ENCODE peak calls at places on chromosomes 16 and 17, in six cellular contexts. L is fibroblast of lung, R is body of pancreas, T is GM06990, V is tibial nerve, N is astrocyte of the spinal cord. J is an unnamed sample.

GRCh38 chr17:20999044-20999573 is 43.7 kb downstream of the USP22 start:
- DNase-seq in N (no peak), R (peak), L (peak), V (no peak), T (no peak), J (peak)

GRCh38 chr16:55944377-55944802 is 69.2 kb upstream of the CES5A start:
- DNase-seq in N (peak), L (peak), R (peak), V (peak), T (peak), J (peak)

GRCh38 chr17:49616086-49616485 is 40.4 kb downstream of the NXPH3 start:
- DNase-seq in N (no peak), T (no peak), V (no peak), L (no peak), R (no peak), J (no peak)

GRCh38 chr17:42660692-42661345 is 1.7 kb downstream of the TUBG2 start:
- DNase-seq in N (peak), V (no peak), R (peak), T (no peak), L (peak), J (peak)

GRCh38 chr17:17848311-17848710 is 11.5 kb upstream of the SREBF1 start:
- DNase-seq in N (no peak), R (no peak), T (no peak), V (no peak), L (no peak), J (no peak)

GRCh38 chr17:10196936-10197335 is 1.5 kb downstream of the GAS7 start:
- DNase-seq in R (no peak), N (no peak), T (no peak), V (no peak), L (no peak), J (no peak)

GRCh38 chr17:27762527-27763305 is 37.6 kb downstream of the NOS2 start:
- DNase-seq in R (no peak), N (peak), T (no peak), L (peak), V (no peak), J (peak)

GRCh38 chr16:56848955-56849689 is 15.9 kb upstream of the SLC12A3 start:
- DNase-seq in L (peak), N (peak), V (no peak), T (no peak), R (no peak), J (peak)

GRCh38 chr16:7614022-7614795 is 281.6 kb downstream of the RBFOX1 start:
- DNase-seq in R (no peak), L (no peak), V (no peak), N (no peak), T (no peak), J (no peak)

GRCh38 chr16:57897053-57897784 is 73.7 kb downstream of the CNGB1 start:
- DNase-seq in L (no peak), N (no peak), V (no peak), T (no peak), R (no peak), J (no peak)

GRCh38 chr17:43135454-43135819 is 10.3 kb upstream of the BRCA1 start:
- DNase-seq in N (no peak), L (no peak), V (no peak), R (no peak), T (no peak), J (no peak)

DNA sequence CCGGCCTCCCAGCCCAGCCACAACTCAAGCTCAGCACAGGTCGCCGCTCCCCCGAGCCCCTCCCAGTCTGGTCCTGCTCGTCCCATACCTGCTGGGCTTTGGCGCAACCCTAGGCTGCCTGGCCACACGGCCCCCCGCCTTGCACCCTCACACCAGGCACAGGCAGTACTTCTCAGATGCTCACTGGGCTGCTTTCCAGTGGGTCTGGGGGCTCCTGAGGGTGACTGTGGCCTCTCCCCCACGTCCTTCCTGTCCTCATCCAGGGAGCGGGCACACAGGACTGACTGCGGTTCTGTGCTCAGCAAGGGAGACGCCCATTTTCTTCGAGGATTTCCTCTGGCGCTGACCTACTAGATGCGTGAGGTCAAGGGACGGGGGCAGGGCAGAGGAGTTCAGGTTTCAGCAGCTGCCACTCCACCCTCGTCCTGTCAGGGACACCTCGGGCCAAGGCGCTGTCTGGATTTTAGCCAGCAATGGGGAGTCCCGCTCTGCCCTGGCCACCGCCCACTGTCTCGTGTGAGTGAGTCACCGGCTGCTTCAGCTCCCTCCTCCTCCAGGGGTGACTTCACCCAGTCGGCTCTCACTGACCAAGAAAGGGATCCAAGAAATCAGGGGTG is 115.8 kb downstream of the NPIPB11 start:
- DNase-seq in L (peak), N (peak), R (peak), T (peak), V (peak), J (peak)
- H3K4me3 ChIP-seq in L (no peak), N (no peak), R (no peak), T (no peak), V (peak), J (peak)

GRCh38 chr16:35449663-35450062 is 1990.3 kb downstream of the TP53TG3F start:
- DNase-seq in T (no peak), N (no peak), V (no peak), R (no peak), L (no peak), J (no peak)
- TF ChIP-seq CTCF in T (no peak), N (no peak), V (no peak), R (no peak), L (no peak), J (no peak)

DNA sequence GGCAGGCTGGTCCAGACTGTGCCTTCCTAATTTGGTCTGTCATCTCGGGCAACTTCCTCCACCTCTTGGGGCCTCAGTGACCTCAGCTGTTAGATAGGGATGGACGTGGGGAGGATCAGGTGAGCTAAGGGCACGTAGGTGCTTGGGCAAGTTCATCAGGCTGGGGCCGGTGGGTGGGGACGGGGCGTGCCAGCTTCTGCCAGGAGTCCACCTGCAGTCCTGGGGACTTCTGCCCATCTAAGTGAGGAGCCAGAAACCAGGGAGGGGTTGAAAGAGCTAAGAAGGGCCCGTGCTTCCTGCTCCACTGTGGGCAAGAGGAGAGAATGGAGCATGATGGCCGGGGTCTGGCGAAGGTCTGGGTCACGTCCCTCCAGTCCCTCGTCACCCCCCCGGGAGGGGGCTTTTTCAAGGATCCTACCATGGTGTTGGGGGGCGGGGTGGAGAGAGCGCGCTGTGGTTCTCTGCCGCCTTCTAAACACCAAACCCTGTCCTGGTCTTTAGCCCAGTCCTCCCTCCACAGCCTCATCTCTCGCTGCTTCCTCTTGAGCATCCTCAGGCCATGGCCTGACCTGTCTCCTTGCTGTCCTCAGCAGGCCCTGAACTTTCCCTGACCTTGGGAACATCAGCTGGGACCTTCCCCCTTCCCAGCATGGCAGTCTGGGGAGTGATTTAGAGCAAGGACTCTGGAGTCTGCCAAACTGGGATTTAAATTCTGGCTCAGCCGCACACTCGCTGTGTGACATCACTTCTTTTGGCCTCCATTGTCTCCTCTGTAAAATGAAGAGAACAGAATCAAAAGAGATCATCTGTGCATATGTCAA is 21.6 kb downstream of the SPNS2 start:
- DNase-seq in T (no peak), V (no peak), N (no peak), L (no peak), R (no peak), J (no peak)
- H3K4me3 ChIP-seq in T (no peak), V (no peak), N (no peak), L (no peak), R (no peak), J (no peak)

GRCh38 chr17:57515662-57516211 is 229.4 kb downstream of the CCDC182 start:
- DNase-seq in L (no peak), R (no peak), V (no peak), T (no peak), N (no peak), J (peak)
- TF ChIP-seq CTCF in L (no peak), R (no peak), V (no peak), T (no peak), N (no peak), J (peak)

DNA sequence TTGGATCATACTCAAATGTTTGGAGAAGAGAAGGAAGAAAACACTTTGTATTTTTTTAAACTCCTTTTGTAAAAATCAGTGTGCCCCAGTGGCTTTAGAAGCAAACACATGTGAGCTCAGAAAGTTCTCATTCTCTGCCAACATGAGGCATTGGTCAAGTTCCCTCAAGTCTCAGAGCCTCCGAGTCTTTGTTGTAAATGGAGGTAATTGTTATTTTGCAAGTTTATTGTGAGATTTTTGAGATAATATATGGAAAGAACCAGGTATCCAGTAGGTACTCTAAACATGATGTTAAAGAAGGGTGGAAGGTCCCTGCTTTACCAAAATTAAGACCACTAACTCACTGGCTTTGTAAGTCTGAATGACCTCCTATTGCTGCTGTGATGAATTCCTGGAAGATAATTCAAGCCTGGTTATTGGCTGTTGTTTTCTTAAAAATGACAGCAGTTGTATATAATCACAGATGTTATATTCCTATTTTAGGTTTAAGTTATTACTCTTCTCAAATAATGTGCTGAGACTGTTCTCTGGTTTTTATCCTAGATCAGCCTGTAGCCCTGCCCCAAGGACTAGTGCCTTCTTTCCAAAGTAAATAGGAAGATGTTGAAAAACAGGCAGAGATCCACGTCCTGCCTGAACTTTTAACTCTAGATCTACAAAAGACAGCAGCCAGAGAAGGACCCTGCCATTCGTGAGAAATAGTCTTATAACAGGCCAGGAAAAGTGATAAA is 2.4 kb downstream of the HLF start:
- DNase-seq in L (no peak), T (no peak), N (no peak), V (no peak), R (no peak), J (no peak)
- H3K4me3 ChIP-seq in L (no peak), T (no peak), N (no peak), V (peak), R (no peak), J (no peak)

GRCh38 chr17:45370949-45371413 is 54.2 kb upstream of the MAP3K14 start:
- DNase-seq in V (no peak), T (no peak), N (no peak), R (no peak), L (peak), J (no peak)
- TF ChIP-seq CTCF in V (no peak), T (no peak), N (no peak), R (no peak), L (no peak), J (no peak)

J was measured in fibroblast of pulmonary artery.